ENCODE peak calls at places on chromosome 13, in eight cellular contexts. D is GM23338; H is CD8-positive, alpha-beta memory T cell; X is lower lobe of right lung; S is psoas muscle; E is trophoblast cell; F is GM23248; A is PC-9. U is an unnamed sample.

GRCh38 chr13:67619346-67619745 is 389.2 kb upstream of the PCDH9 start:
- DNase-seq in D (no peak), H (no peak), X (no peak), S (no peak), E (no peak), F (no peak), A (no peak), U (no peak)

GRCh38 chr13:22915442-22916082 is 265.2 kb upstream of the SGCG start:
- DNase-seq in D (peak; percentile 84), H (no peak), X (peak; percentile 59), S (peak; percentile 57), E (peak; percentile 57), F (peak; percentile 56), A (no peak), U (no peak)

GRCh38 chr13:93603043-93603442 is 376.4 kb downstream of the GPC6 start:
- DNase-seq in D (peak; percentile 22), H (no peak), X (no peak), S (peak; percentile 13), E (no peak), F (peak; percentile 95), A (peak; percentile 52), U (no peak)

GRCh38 chr13:96200810-96201209 is 110.9 kb downstream of the HS6ST3 start:
- DNase-seq in D (no peak), H (no peak), X (no peak), S (no peak), E (no peak), F (no peak), A (no peak), U (no peak)

GRCh38 chr13:59960683-59961082 is 203.0 kb downstream of the DIAPH3 start:
- DNase-seq in D (no peak), H (no peak), X (no peak), S (no peak), E (no peak), F (peak; percentile 32), A (no peak), U (no peak)

GRCh38 chr13:77219401-77219800 is 107.5 kb downstream of the MYCBP2 start:
- DNase-seq in D (no peak), H (no peak), X (no peak), S (no peak), E (no peak), F (no peak), A (no peak), U (no peak)

GRCh38 chr13:110062077-110062776 is 244.7 kb downstream of the COL4A1 start:
- DNase-seq in D (no peak), H (no peak), X (no peak), S (peak; percentile 23), E (no peak), F (peak; percentile 59), A (peak; percentile 51), U (no peak)

GRCh38 chr13:51902776-51903175 is 41.0 kb downstream of the CCDC70 start:
- DNase-seq in D (no peak), H (no peak), X (no peak), S (no peak), E (no peak), F (no peak), A (no peak), U (peak; percentile 23)

GRCh38 chr13:80798576-80799133 is 457.7 kb upstream of the SPRY2 start:
- DNase-seq in D (no peak), H (no peak), X (no peak), S (no peak), E (no peak), F (no peak), A (no peak), U (no peak)

GRCh38 chr13:30997697-30998547 is 65.5 kb downstream of the TEX26 start:
- DNase-seq in D (no peak), H (no peak), X (no peak), S (no peak), E (no peak), F (no peak), A (no peak), U (no peak)

GRCh38 chr13:24683833-24684599 is 3.8 kb downstream of the ATP12A start:
- DNase-seq in D (peak; percentile 88), H (peak; percentile 41), X (peak; percentile 65), S (peak; percentile 48), E (no peak), F (peak; percentile 70), A (no peak), U (no peak)

GRCh38 chr13:23919006-23919405 is 21.7 kb upstream of the C1QTNF9B start:
- DNase-seq in D (no peak), H (no peak), X (no peak), S (no peak), E (no peak), F (no peak), A (no peak), U (no peak)

GRCh38 chr13:45333973-45334922 is 6.7 kb downstream of the TPT1 start:
- DNase-seq in D (peak; percentile 27), H (peak; percentile 48), X (no peak), S (no peak), E (no peak), F (peak; percentile 48), A (no peak), U (no peak)

GRCh38 chr13:57595775-57596174 is 35.8 kb upstream of the PCDH17 start:
- DNase-seq in D (no peak), H (no peak), X (no peak), S (no peak), E (no peak), F (no peak), A (no peak), U (no peak)

GRCh38 chr13:106156468-106156867 is 379.0 kb downstream of the EFNB2 start:
- DNase-seq in D (no peak), H (no peak), X (no peak), S (no peak), E (peak; percentile 64), F (peak; percentile 96), A (peak; percentile 99), U (no peak)

GRCh38 chr13:98930014-98930625 is 47.7 kb downstream of the DOCK9 start:
- DNase-seq in D (peak; percentile 33), H (no peak), X (no peak), S (peak; percentile 54), E (no peak), F (no peak), A (peak; percentile 9), U (no peak)

GRCh38 chr13:112248909-112249592 is 127.1 kb upstream of the SPACA7 start:
- DNase-seq in D (no peak), H (no peak), X (no peak), S (no peak), E (no peak), F (no peak), A (no peak), U (no peak)

GRCh38 chr13:50375792-50376191 is 360.5 kb downstream of the KCNRG start:
- DNase-seq in D (no peak), H (no peak), X (no peak), S (no peak), E (no peak), F (peak; percentile 83), A (no peak), U (no peak)

GRCh38 chr13:108609353-108609752 is 20.1 kb upstream of the MYO16 start:
- DNase-seq in D (peak; percentile 69), H (no peak), X (no peak), S (no peak), E (no peak), F (peak; percentile 24), A (no peak), U (no peak)

GRCh38 chr13:78121459-78122348 is 203.1 kb upstream of the EDNRB start:
- DNase-seq in D (peak; percentile 88), H (peak; percentile 28), X (no peak), S (no peak), E (peak; percentile 12), F (peak; percentile 72), A (no peak), U (peak; percentile 71)

GRCh38 chr13:108425056-108425455 is 155.5 kb downstream of the TNFSF13B start:
- DNase-seq in D (no peak), H (no peak), X (no peak), S (no peak), E (no peak), F (no peak), A (no peak), U (no peak)

GRCh38 chr13:109336730-109337129 is 449.7 kb downstream of the IRS2 start:
- DNase-seq in D (no peak), H (no peak), X (no peak), S (no peak), E (peak; percentile 38), F (peak; percentile 76), A (peak; percentile 94), U (no peak)

GRCh38 chr13:112842343-112842856 is 126.6 kb upstream of the MCF2L start:
- DNase-seq in D (peak; percentile 32), H (no peak), X (no peak), S (peak; percentile 50), E (no peak), F (no peak), A (no peak), U (no peak)

GRCh38 chr13:40981949-40982348 is 37.2 kb downstream of the ELF1 start:
- DNase-seq in D (no peak), H (no peak), X (no peak), S (no peak), E (no peak), F (no peak), A (no peak), U (no peak)

GRCh38 chr13:40982772-40983171 is 36.3 kb downstream of the ELF1 start:
- DNase-seq in D (no peak), H (peak; percentile 80), X (no peak), S (no peak), E (no peak), F (peak; percentile 44), A (no peak), U (peak; percentile 83)

GRCh38 chr13:40984670-40985366 is 34.3 kb downstream of the ELF1 start:
- DNase-seq in D (no peak), H (peak; percentile 49), X (no peak), S (no peak), E (no peak), F (peak; percentile 26), A (no peak), U (no peak)

GRCh38 chr13:40983725-40984669 is 35.1 kb downstream of the ELF1 start:
- DNase-seq in D (no peak), H (no peak), X (no peak), S (no peak), E (no peak), F (no peak), A (no peak), U (no peak)

GRCh38 chr13:40983269-40983668 is 35.8 kb downstream of the ELF1 start:
- DNase-seq in D (no peak), H (no peak), X (no peak), S (no peak), E (no peak), F (peak; percentile 30), A (no peak), U (no peak)
- H3K27ac ChIP-seq in D (no peak overlapping the region), H (peak overlapping the region; percentile 81), X (peak overlapping the region; percentile 83), S (peak overlapping the region; percentile 61), E (no peak overlapping the region), F (peak overlapping the region; percentile 40), A (no peak overlapping the region), U (peak overlapping the region; percentile 76)

GRCh38 chr13:40271931-40272775 is 394.3 kb downstream of the FOXO1 start:
- DNase-seq in D (no peak), H (no peak), X (peak; percentile 53), S (peak; percentile 76), E (no peak), F (peak; percentile 82), A (peak; percentile 82), U (no peak)
- H3K27ac ChIP-seq in D (peak overlapping the region; percentile 45), H (no peak overlapping the region), X (peak overlapping the region; percentile 61), S (peak overlapping the region; percentile 41), E (no peak overlapping the region), F (peak overlapping the region; percentile 42), A (peak overlapping the region; percentile 57), U (no peak overlapping the region)

GRCh38 chr13:27810009-27810408 is 17.7 kb downstream of the GSX1 start:
- DNase-seq in D (no peak), H (no peak), X (no peak), S (no peak), E (no peak), F (no peak), A (no peak), U (no peak)
- H3K27ac ChIP-seq in D (no peak overlapping the region), H (no peak overlapping the region), X (no peak overlapping the region), S (no peak overlapping the region), E (no peak overlapping the region), F (no peak overlapping the region), A (no peak overlapping the region), U (no peak overlapping the region)

GRCh38 chr13:21436582-21436981 is 22.5 kb downstream of the ZDHHC20 start:
- DNase-seq in D (no peak), H (no peak), X (no peak), S (no peak), E (no peak), F (no peak), A (no peak), U (no peak)
- H3K27ac ChIP-seq in D (no peak overlapping the region), H (no peak overlapping the region), X (peak overlapping the region; percentile 79), S (peak overlapping the region; percentile 50), E (no peak overlapping the region), F (peak overlapping the region; percentile 81), A (peak overlapping the region; percentile 59), U (no peak overlapping the region)